ENCODE peak calls at places on chromosomes 1 and 21, in ten cellular contexts. U is HAP-1; M is fibroblast of lung; K is adrenal gland; L is tibial nerve; N is CD8-positive, alpha-beta memory T cell; X is hepatocyte; Y is A549; G is mesenchymal stem cell; E is SJSA1. Q is an unnamed sample. For H3K4me1, the result is how much of the 10 kb centered on the place peaks cover.

GRCh38 chr1:93713247-93713764 is 31.7 kb upstream of the BCAR3 start:
- DNase-seq in G (no peak), N (no peak), L (no peak), Y (no peak), E (no peak), K (no peak), U (no peak), M (no peak), X (no peak), Q (no peak)

GRCh38 chr21:36732217-36732616 is 33.3 kb downstream of the SIM2 start:
- DNase-seq in L (no peak), U (no peak), E (no peak), G (no peak), K (no peak), M (no peak), Y (no peak), N (no peak), X (no peak), Q (no peak)

GRCh38 chr1:153180556-153180955 is 22.7 kb upstream of the LELP1 start:
- DNase-seq in Y (no peak), K (no peak), N (no peak), U (no peak), X (no peak), M (no peak), G (no peak), L (no peak), E (no peak), Q (no peak)

GRCh38 chr1:169108897-169109560 is 2.5 kb downstream of the ATP1B1 start:
- DNase-seq in L (no peak), X (peak), G (peak), K (no peak), E (no peak), Y (peak), N (no peak), U (peak), M (no peak), Q (no peak)

GRCh38 chr1:10889628-10890353 is 93.3 kb upstream of the CASZ1 start:
- DNase-seq in U (no peak), Y (no peak), N (no peak), X (peak), G (no peak), L (no peak), E (no peak), K (no peak), M (no peak), Q (peak)

GRCh38 chr1:21325231-21325718 is 35.0 kb upstream of the ECE1 start:
- DNase-seq in N (no peak), X (no peak), K (no peak), M (no peak), L (no peak), U (no peak), G (no peak), E (no peak), Y (no peak), Q (peak)

GRCh38 chr1:248808876-248809275 is 16.8 kb downstream of the SH3BP5L start:
- DNase-seq in U (no peak), K (no peak), E (no peak), N (no peak), Y (no peak), M (no peak), G (no peak), X (no peak), L (no peak), Q (no peak)

GRCh38 chr1:1614204-1614953 is 921 bp upstream of the MIB2 start:
- DNase-seq in N (no peak), G (peak), X (peak), K (no peak), Y (no peak), L (no peak), M (peak), E (no peak), U (peak), Q (peak)

GRCh38 chr1:16026723-16027484 is 5.1 kb downstream of the CLCNKA start:
- DNase-seq in U (peak), N (no peak), K (no peak), X (peak), E (no peak), M (no peak), Y (no peak), G (no peak), L (no peak), Q (peak)

GRCh38 chr1:42290130-42290529 is 44.9 kb downstream of the FOXJ3 start:
- DNase-seq in M (no peak), Y (no peak), U (no peak), G (peak), X (no peak), N (no peak), L (no peak), K (no peak), E (no peak), Q (no peak)

GRCh38 chr1:12436345-12436658 is 181.7 kb downstream of the DHRS3 start:
- DNase-seq in X (no peak), G (no peak), Y (no peak), L (no peak), K (no peak), U (no peak), M (no peak), N (no peak), E (peak), Q (no peak)

GRCh38 chr1:117574206-117574835 is 31.5 kb upstream of the TENT5C start:
- DNase-seq in M (no peak), Y (no peak), X (no peak), K (no peak), L (no peak), E (no peak), G (no peak), N (no peak), U (no peak), Q (no peak)

GRCh38 chr21:42460391-42461184 is 35.4 kb downstream of the RSPH1 start:
- DNase-seq in M (no peak), U (no peak), X (no peak), L (no peak), E (no peak), K (no peak), G (no peak), N (no peak), Y (no peak), Q (no peak)

GRCh38 chr1:42479621-42480020 is 16.5 kb downstream of the CCDC30 start:
- DNase-seq in M (no peak), K (no peak), U (peak), Y (peak), N (no peak), L (no peak), G (peak), X (no peak), E (no peak), Q (no peak)

GRCh38 chr1:29541641-29542040 is 305.3 kb downstream of the PTPRU start:
- DNase-seq in X (no peak), U (no peak), K (no peak), N (no peak), M (no peak), L (no peak), G (no peak), E (no peak), Y (no peak), Q (no peak)

GRCh38 chr21:41357546-41357945 is 4.3 kb upstream of the MX2 start:
- DNase-seq in M (no peak), E (no peak), L (no peak), X (no peak), N (no peak), U (no peak), G (no peak), K (no peak), Y (no peak), Q (no peak)

GRCh38 chr1:220592714-220593113 is 64.8 kb downstream of the MARK1 start:
- DNase-seq in K (no peak), X (no peak), E (no peak), N (no peak), G (no peak), U (no peak), Y (no peak), L (no peak), M (no peak), Q (no peak)

GRCh38 chr21:45478115-45478801 is 64.0 kb downstream of the SLC19A1 start:
- DNase-seq in X (peak), Y (peak), G (peak), E (peak), U (peak), K (peak), M (peak), N (peak), L (peak), Q (peak)

GRCh38 chr1:209455666-209456065 is 127.8 kb upstream of the CAMK1G start:
- DNase-seq in Y (no peak), G (no peak), K (no peak), E (no peak), X (no peak), U (no peak), N (no peak), M (no peak), L (no peak), Q (no peak)

GRCh38 chr1:111538343-111539035 is 35.1 kb upstream of the ADORA3 start:
- DNase-seq in E (peak), M (peak), X (peak), Y (no peak), K (no peak), G (peak), N (no peak), U (no peak), L (no peak), Q (no peak)

GRCh38 chr1:209895709-209896108 is 42.3 kb upstream of the SYT14 start:
- DNase-seq in X (no peak), K (no peak), Y (no peak), U (no peak), N (no peak), G (peak), M (peak), E (peak), L (no peak), Q (no peak)

GRCh38 chr1:41648844-41649243 is 164.4 kb upstream of the EDN2 start:
- DNase-seq in K (no peak), L (no peak), Y (no peak), G (no peak), U (no peak), N (no peak), X (no peak), E (no peak), M (no peak), Q (no peak)

GRCh38 chr1:205250699-205251098 is 23.0 kb downstream of the TMCC2 start:
- DNase-seq in K (no peak), U (no peak), X (no peak), G (no peak), Y (no peak), L (no peak), E (no peak), M (no peak), N (no peak), Q (no peak)

GRCh38 chr21:46674430-46675007 is 39.0 kb downstream of the PRMT2 start:
- DNase-seq in Y (no peak), G (no peak), M (no peak), U (no peak), E (no peak), L (no peak), K (no peak), N (no peak), X (no peak), Q (no peak)

GRCh38 chr1:157163273-157164127 is 25.3 kb upstream of the ETV3 start:
- DNase-seq in X (peak), N (peak), L (peak), E (peak), U (peak), Y (peak), G (peak), M (peak), K (peak), Q (peak)

GRCh38 chr21:15441060-15441493 is 288.7 kb upstream of the USP25 start:
- DNase-seq in N (no peak), K (no peak), L (no peak), X (no peak), M (no peak), Y (no peak), G (no peak), U (no peak), E (no peak), Q (no peak)

GRCh38 chr1:31586376-31587327 is 10.3 kb downstream of the TINAGL1 start:
- DNase-seq in Y (no peak), E (no peak), X (no peak), K (no peak), M (no peak), G (no peak), N (no peak), L (no peak), U (no peak), Q (no peak)
- H3K4me1 ChIP-seq in Y (under half), E (under half), X (under half), K (half or more), M (under half), G (half or more), N (under half), L (half or more), U (under half), Q (under half)

GRCh38 chr1:44642255-44642654 is 32.0 kb downstream of the TMEM53 start:
- DNase-seq in E (no peak), X (no peak), U (no peak), Y (no peak), M (no peak), G (no peak), N (no peak), L (no peak), K (no peak), Q (no peak)

GRCh38 chr1:44641126-44642102 is 32.9 kb downstream of the TMEM53 start:
- DNase-seq in X (no peak), Y (no peak), E (no peak), G (no peak), N (no peak), M (no peak), K (no peak), L (no peak), U (no peak), Q (no peak)

GRCh38 chr1:44644806-44645205 is 29.5 kb downstream of the TMEM53 start:
- DNase-seq in K (no peak), L (no peak), M (no peak), N (no peak), U (no peak), Y (no peak), E (no peak), G (no peak), X (no peak), Q (no peak)

GRCh38 chr1:44643721-44644330 is 30.5 kb downstream of the TMEM53 start:
- DNase-seq in Y (no peak), N (no peak), U (no peak), G (no peak), K (no peak), E (no peak), M (no peak), X (no peak), L (no peak), Q (no peak)

DNA sequence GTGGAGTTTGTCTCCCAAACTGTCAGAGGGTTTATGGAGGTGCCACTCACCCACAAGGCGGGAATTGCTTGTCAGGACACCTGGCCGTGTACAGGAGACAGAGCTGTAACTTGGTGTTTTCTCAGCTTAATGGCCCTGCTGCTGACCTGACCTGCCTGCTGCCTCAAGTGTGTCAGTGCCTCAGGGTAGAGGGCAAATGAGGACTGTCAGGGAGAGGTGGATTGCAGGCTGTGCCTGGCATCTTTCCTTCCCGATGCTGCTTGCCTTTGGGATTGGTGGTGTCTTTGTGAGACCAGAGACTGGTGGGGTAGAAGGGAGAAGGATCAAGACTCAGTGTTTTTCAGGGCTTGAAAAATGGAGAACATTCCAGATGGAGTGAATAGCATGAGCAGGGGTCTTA is 31.4 kb downstream of the TMEM53 start:
- DNase-seq in U (no peak), N (no peak), Y (no peak), X (no peak), G (no peak), L (no peak), K (no peak), M (no peak), E (no peak), Q (no peak)
- H3K4me1 ChIP-seq in U (under half), N (under half), Y (under half), X (under half), G (under half), L (under half), K (half or more), M (under half), E (under half), Q (under half)

GRCh38 chr1:9238134-9238533 is 3.6 kb downstream of the H6PD start:
- DNase-seq in L (no peak), G (no peak), N (no peak), U (no peak), X (no peak), Y (no peak), E (no peak), M (no peak), K (no peak), Q (no peak)
- H3K4me1 ChIP-seq in L (half or more), G (under half), N (under half), U (under half), X (half or more), Y (under half), E (under half), M (under half), K (half or more), Q (under half)

GRCh38 chr1:154429118-154429517 is 24.0 kb downstream of the IL6R start:
- DNase-seq in Y (no peak), N (no peak), E (no peak), X (no peak), U (no peak), K (no peak), G (no peak), M (no peak), L (no peak), Q (no peak)

GRCh38 chr1:154433161-154433681 is 28.1 kb downstream of the IL6R start:
- DNase-seq in N (no peak), X (no peak), Y (no peak), G (peak), U (no peak), M (peak), L (no peak), K (no peak), E (no peak), Q (peak)

GRCh38 chr1:154430903-154431302 is 25.8 kb downstream of the IL6R start:
- DNase-seq in N (no peak), K (no peak), X (peak), G (peak), E (no peak), Y (no peak), U (peak), L (no peak), M (no peak), Q (no peak)

GRCh38 chr1:154429841-154430611 is 24.9 kb downstream of the IL6R start:
- DNase-seq in M (no peak), E (no peak), L (no peak), K (no peak), G (no peak), Y (no peak), X (no peak), N (no peak), U (no peak), Q (no peak)

GRCh38 chr1:154431586-154432373 is 26.6 kb downstream of the IL6R start:
- DNase-seq in L (no peak), E (peak), G (peak), M (peak), N (no peak), X (peak), K (no peak), U (no peak), Y (peak), Q (no peak)
- H3K4me1 ChIP-seq in L (half or more), E (under half), G (under half), M (under half), N (under half), X (under half), K (under half), U (under half), Y (under half), Q (under half)

DNA sequence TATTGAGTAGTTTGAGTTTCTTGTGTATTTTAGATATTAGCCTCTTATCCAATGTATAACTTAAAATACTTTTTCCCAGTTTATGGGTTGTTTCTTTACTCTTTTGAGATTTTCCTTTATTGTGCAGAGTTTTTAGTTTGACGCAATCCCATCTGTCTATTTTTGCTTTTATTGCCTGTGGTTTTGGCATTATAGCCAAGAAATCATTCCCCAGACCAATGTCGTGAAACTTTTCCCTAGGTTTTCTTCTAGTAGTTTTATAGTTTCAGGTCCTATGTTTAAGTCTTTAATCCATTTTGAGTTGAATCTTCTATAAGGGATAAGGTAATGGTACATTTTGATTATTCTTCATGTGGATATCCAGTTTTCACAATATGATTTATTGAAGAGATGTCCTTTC is 87.6 kb downstream of the LEPR start:
- DNase-seq in U (no peak), M (no peak), L (no peak), G (no peak), N (no peak), K (no peak), X (no peak), Y (no peak), E (no peak), Q (no peak)
- H3K4me1 ChIP-seq in U (under half), M (under half), L (under half), G (under half), N (under half), K (under half), X (under half), Y (under half), E (under half), Q (under half)

DNA sequence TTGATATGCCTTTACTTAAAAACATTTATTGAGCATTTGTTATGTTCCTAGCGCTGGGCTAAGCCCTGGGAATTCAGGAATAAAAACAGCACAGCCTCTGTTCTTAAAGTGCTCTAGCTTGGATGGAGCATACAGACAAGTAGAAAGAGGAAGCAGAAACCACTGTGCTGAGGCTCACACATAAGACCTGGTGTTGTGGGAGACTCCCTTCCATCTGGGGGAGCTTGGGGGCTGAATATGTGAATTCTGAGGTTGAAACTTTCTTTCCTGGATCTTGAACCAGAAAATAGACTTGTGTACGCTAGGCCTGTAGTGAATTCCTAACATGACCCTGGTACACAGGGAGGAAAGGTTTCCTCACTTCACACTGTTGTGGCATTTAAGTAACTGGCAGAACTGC is 209.9 kb downstream of the ZNF326 start:
- DNase-seq in X (no peak), N (no peak), K (no peak), G (no peak), L (no peak), U (no peak), Y (no peak), M (no peak), E (no peak), Q (no peak)
- H3K4me1 ChIP-seq in X (under half), N (under half), K (under half), G (under half), L (under half), U (under half), Y (under half), M (under half), E (under half), Q (under half)

DNA sequence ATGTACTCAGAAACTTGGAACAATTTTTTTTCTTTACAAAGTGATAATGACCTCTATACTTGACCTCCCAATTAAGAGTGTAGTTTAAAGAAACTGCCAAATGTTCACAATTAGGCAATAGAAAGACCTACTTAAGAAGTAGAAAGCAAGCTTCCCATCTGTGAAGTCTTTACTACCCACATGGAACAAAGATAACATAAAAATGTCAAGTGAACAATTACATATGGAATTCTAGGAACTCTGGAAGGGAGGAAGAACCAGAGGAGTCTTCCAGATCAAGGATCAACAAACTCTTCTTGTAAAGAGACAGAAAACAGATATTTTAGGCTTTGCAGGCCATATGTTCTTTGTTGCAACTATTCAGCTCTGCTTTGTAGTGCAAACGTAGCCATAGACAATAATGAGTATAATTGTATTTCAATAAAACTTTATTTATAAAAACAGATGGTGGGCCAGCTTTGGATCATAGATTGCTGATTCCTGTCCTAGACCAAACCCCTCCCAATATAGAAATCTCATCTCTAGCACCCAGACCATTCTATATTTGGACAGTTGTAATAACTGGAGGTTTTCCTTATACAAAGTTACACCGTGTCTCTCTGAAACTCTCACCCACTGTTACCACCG is 68.4 kb upstream of the MAGI3 start:
- DNase-seq in E (no peak), L (no peak), G (no peak), U (no peak), M (no peak), N (no peak), X (no peak), K (no peak), Y (no peak), Q (no peak)
- H3K4me1 ChIP-seq in E (under half), L (under half), G (under half), U (under half), M (under half), N (under half), X (under half), K (under half), Y (under half), Q (under half)

Q was measured in left lung.